ENCODE peak calls at places on chromosomes 16 and 17, in nine cellular contexts. One of them, this sample, is unnamed.

GRCh38 chr16:86980644-86981043 is 336.5 kb downstream of the C16orf95 start:
- DNase-seq in cardiac fibroblast: no peak
- DNase-seq in fibroblast of mammary gland: no peak
- DNase-seq in aorta: peak; percentile 58
- DNase-seq in tibial artery: no peak
- DNase-seq in psoas muscle: no peak
- DNase-seq in AG04449: no peak
- DNase-seq in SJCRH30: no peak
- DNase-seq in GM12865: no peak
- DNase-seq in this sample: no peak

GRCh38 chr17:1055751-1056645 is 59.1 kb downstream of the TIMM22 start:
- DNase-seq in cardiac fibroblast: peak; percentile 71
- DNase-seq in SJCRH30: peak; percentile 80
- DNase-seq in GM12865: peak; percentile 52
- DNase-seq in psoas muscle: peak; percentile 83
- DNase-seq in aorta: peak; percentile 84
- DNase-seq in tibial artery: no peak
- DNase-seq in AG04449: no peak
- DNase-seq in fibroblast of mammary gland: peak; percentile 62
- DNase-seq in this sample: peak; percentile 30

GRCh38 chr17:63476857-63477470 is at the start of gene ACE:
- DNase-seq in cardiac fibroblast: no peak
- DNase-seq in AG04449: no peak
- DNase-seq in fibroblast of mammary gland: no peak
- DNase-seq in tibial artery: no peak
- DNase-seq in aorta: no peak
- DNase-seq in SJCRH30: peak; percentile 72
- DNase-seq in GM12865: peak; percentile 57
- DNase-seq in psoas muscle: no peak
- DNase-seq in this sample: peak; percentile 44

GRCh38 chr17:1643293-1643998 is 2.1 kb downstream of the SCARF1 start:
- DNase-seq in tibial artery: no peak
- DNase-seq in psoas muscle: peak; percentile 67
- DNase-seq in fibroblast of mammary gland: no peak
- DNase-seq in cardiac fibroblast: no peak
- DNase-seq in SJCRH30: no peak
- DNase-seq in GM12865: peak; percentile 71
- DNase-seq in aorta: peak; percentile 82
- DNase-seq in AG04449: no peak
- DNase-seq in this sample: no peak

GRCh38 chr16:9113707-9114106 is 22.3 kb downstream of the HAPSTR1 start:
- DNase-seq in tibial artery: no peak
- DNase-seq in AG04449: no peak
- DNase-seq in cardiac fibroblast: no peak
- DNase-seq in fibroblast of mammary gland: no peak
- DNase-seq in SJCRH30: no peak
- DNase-seq in aorta: no peak
- DNase-seq in GM12865: no peak
- DNase-seq in psoas muscle: no peak
- DNase-seq in this sample: peak; percentile 54

GRCh38 chr17:78993241-78993956 is 13.7 kb upstream of the LGALS3BP start:
- DNase-seq in fibroblast of mammary gland: peak; percentile 54
- DNase-seq in AG04449: no peak
- DNase-seq in SJCRH30: peak; percentile 65
- DNase-seq in psoas muscle: no peak
- DNase-seq in aorta: peak; percentile 85
- DNase-seq in cardiac fibroblast: peak; percentile 65
- DNase-seq in GM12865: peak; percentile 39
- DNase-seq in tibial artery: peak; percentile 71
- DNase-seq in this sample: no peak

GRCh38 chr17:82882715-82883446 is 43.1 kb upstream of the ZNF750 start:
- DNase-seq in fibroblast of mammary gland: no peak
- DNase-seq in GM12865: no peak
- DNase-seq in cardiac fibroblast: no peak
- DNase-seq in AG04449: no peak
- DNase-seq in aorta: no peak
- DNase-seq in tibial artery: no peak
- DNase-seq in SJCRH30: no peak
- DNase-seq in psoas muscle: no peak
- DNase-seq in this sample: peak; percentile 73

GRCh38 chr17:17533901-17534441 is 37.8 kb upstream of the RASD1 start:
- DNase-seq in aorta: no peak
- DNase-seq in psoas muscle: no peak
- DNase-seq in fibroblast of mammary gland: no peak
- DNase-seq in GM12865: no peak
- DNase-seq in cardiac fibroblast: no peak
- DNase-seq in AG04449: no peak
- DNase-seq in SJCRH30: no peak
- DNase-seq in tibial artery: no peak
- DNase-seq in this sample: no peak

GRCh38 chr16:67241008-67241900 is 6.0 kb downstream of the FHOD1 start:
- DNase-seq in tibial artery: peak; percentile 87
- DNase-seq in psoas muscle: peak; percentile 95
- DNase-seq in GM12865: no peak
- DNase-seq in SJCRH30: peak; percentile 59
- DNase-seq in aorta: peak; percentile 87
- DNase-seq in cardiac fibroblast: peak; percentile 83
- DNase-seq in AG04449: peak; percentile 62
- DNase-seq in fibroblast of mammary gland: peak; percentile 93
- DNase-seq in this sample: no peak

GRCh38 chr17:68035131-68035522 is 408 bp upstream of the KPNA2 start:
- DNase-seq in psoas muscle: peak; percentile 96
- DNase-seq in AG04449: no peak
- DNase-seq in fibroblast of mammary gland: no peak
- DNase-seq in tibial artery: peak; percentile 96
- DNase-seq in cardiac fibroblast: no peak
- DNase-seq in GM12865: no peak
- DNase-seq in SJCRH30: peak; percentile 94
- DNase-seq in aorta: peak; percentile 97
- DNase-seq in this sample: no peak

GRCh38 chr17:57557793-57558681 is 187.1 kb downstream of the CCDC182 start:
- DNase-seq in cardiac fibroblast: peak; percentile 78
- DNase-seq in GM12865: no peak
- DNase-seq in psoas muscle: no peak
- DNase-seq in tibial artery: no peak
- DNase-seq in SJCRH30: no peak
- DNase-seq in aorta: no peak
- DNase-seq in AG04449: peak; percentile 21
- DNase-seq in fibroblast of mammary gland: no peak
- DNase-seq in this sample: no peak

GRCh38 chr16:17416461-17417221 is 54.1 kb downstream of the XYLT1 start:
- DNase-seq in tibial artery: no peak
- DNase-seq in fibroblast of mammary gland: peak; percentile 67
- DNase-seq in cardiac fibroblast: peak; percentile 26
- DNase-seq in GM12865: peak; percentile 91
- DNase-seq in AG04449: no peak
- DNase-seq in aorta: no peak
- DNase-seq in psoas muscle: no peak
- DNase-seq in SJCRH30: no peak
- DNase-seq in this sample: no peak

GRCh38 chr16:54817940-54818574 is 112.6 kb upstream of the IRX5 start:
- DNase-seq in AG04449: no peak
- DNase-seq in GM12865: no peak
- DNase-seq in psoas muscle: no peak
- DNase-seq in tibial artery: no peak
- DNase-seq in cardiac fibroblast: no peak
- DNase-seq in SJCRH30: no peak
- DNase-seq in aorta: no peak
- DNase-seq in fibroblast of mammary gland: no peak
- DNase-seq in this sample: no peak

GRCh38 chr17:34135841-34136240 is 119.2 kb upstream of the CCL2 start:
- DNase-seq in cardiac fibroblast: no peak
- DNase-seq in aorta: no peak
- DNase-seq in fibroblast of mammary gland: no peak
- DNase-seq in tibial artery: no peak
- DNase-seq in SJCRH30: no peak
- DNase-seq in AG04449: no peak
- DNase-seq in psoas muscle: no peak
- DNase-seq in GM12865: no peak
- DNase-seq in this sample: no peak

GRCh38 chr17:32568673-32569072 is 81.9 kb downstream of the CDK5R1 start:
- DNase-seq in GM12865: no peak
- DNase-seq in tibial artery: no peak
- DNase-seq in aorta: no peak
- DNase-seq in fibroblast of mammary gland: no peak
- DNase-seq in AG04449: no peak
- DNase-seq in cardiac fibroblast: no peak
- DNase-seq in SJCRH30: no peak
- DNase-seq in psoas muscle: no peak
- DNase-seq in this sample: no peak

GRCh38 chr17:81400154-81400938 is 5.1 kb downstream of the BAHCC1 start:
- DNase-seq in psoas muscle: peak; percentile 84
- DNase-seq in fibroblast of mammary gland: no peak
- DNase-seq in tibial artery: no peak
- DNase-seq in GM12865: no peak
- DNase-seq in aorta: no peak
- DNase-seq in SJCRH30: no peak
- DNase-seq in cardiac fibroblast: peak; percentile 71
- DNase-seq in AG04449: no peak
- DNase-seq in this sample: no peak

GRCh38 chr17:62760059-62760887 is 47.8 kb downstream of the MARCHF10 start:
- DNase-seq in aorta: no peak
- DNase-seq in SJCRH30: no peak
- DNase-seq in AG04449: peak; percentile 36
- DNase-seq in psoas muscle: no peak
- DNase-seq in fibroblast of mammary gland: peak; percentile 66
- DNase-seq in GM12865: no peak
- DNase-seq in tibial artery: no peak
- DNase-seq in cardiac fibroblast: peak; percentile 78
- DNase-seq in this sample: no peak

GRCh38 chr16:78310990-78311561 is 211.6 kb downstream of the WWOX start:
- DNase-seq in fibroblast of mammary gland: no peak
- DNase-seq in cardiac fibroblast: no peak
- DNase-seq in SJCRH30: no peak
- DNase-seq in AG04449: no peak
- DNase-seq in GM12865: no peak
- DNase-seq in psoas muscle: no peak
- DNase-seq in tibial artery: no peak
- DNase-seq in aorta: no peak
- DNase-seq in this sample: peak; percentile 80
- H3K4me3 ChIP-seq in fibroblast of mammary gland: no peak overlapping the region
- H3K4me3 ChIP-seq in cardiac fibroblast: no peak overlapping the region
- H3K4me3 ChIP-seq in SJCRH30: no peak overlapping the region
- H3K4me3 ChIP-seq in AG04449: no peak overlapping the region
- H3K4me3 ChIP-seq in GM12865: no peak overlapping the region
- H3K4me3 ChIP-seq in psoas muscle: no peak overlapping the region
- H3K4me3 ChIP-seq in tibial artery: no peak overlapping the region
- H3K4me3 ChIP-seq in aorta: no peak overlapping the region
- H3K4me3 ChIP-seq in this sample: no peak overlapping the region

DNA sequence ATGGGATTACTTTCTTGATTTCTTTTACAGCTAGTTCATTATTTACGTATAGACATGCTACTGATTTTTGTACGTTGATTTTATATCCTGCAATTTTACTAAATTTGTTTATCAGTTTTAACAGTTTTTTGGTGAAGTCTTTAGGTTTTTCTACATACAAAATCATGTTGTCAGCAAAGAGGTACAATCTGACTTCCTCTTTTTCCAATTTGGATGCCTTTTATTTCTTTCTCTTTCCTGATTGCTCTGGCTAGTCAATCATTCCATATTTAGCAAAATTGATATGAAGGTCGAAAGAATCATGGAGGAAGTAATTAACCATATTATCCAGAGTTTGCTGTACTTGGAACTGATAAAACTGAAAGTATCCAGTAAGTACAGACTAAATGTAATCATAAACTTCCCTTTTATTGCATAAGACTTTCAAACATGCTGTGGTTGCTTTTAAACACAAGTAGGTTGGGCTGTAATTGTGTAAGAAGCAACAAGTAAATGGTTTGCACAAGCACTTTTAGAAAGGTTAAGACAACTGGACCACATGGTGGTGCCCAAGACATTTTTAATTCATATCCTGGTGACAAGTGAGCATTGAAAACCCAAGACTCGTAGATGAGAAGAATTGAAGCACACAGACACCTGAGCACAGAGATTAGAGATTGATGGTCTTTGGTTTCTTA is 8.4 kb downstream of the GDE1 start:
- DNase-seq in SJCRH30: no peak
- DNase-seq in fibroblast of mammary gland: no peak
- DNase-seq in aorta: no peak
- DNase-seq in cardiac fibroblast: peak; percentile 10
- DNase-seq in AG04449: no peak
- DNase-seq in psoas muscle: no peak
- DNase-seq in GM12865: no peak
- DNase-seq in tibial artery: no peak
- DNase-seq in this sample: no peak
- H3K4me3 ChIP-seq in SJCRH30: no peak overlapping the region
- H3K4me3 ChIP-seq in fibroblast of mammary gland: no peak overlapping the region
- H3K4me3 ChIP-seq in aorta: no peak overlapping the region
- H3K4me3 ChIP-seq in cardiac fibroblast: no peak overlapping the region
- H3K4me3 ChIP-seq in AG04449: no peak overlapping the region
- H3K4me3 ChIP-seq in psoas muscle: no peak overlapping the region
- H3K4me3 ChIP-seq in GM12865: no peak overlapping the region
- H3K4me3 ChIP-seq in tibial artery: no peak overlapping the region
- H3K4me3 ChIP-seq in this sample: no peak overlapping the region

GRCh38 chr17:31003225-31003866 is 32.5 kb downstream of the RNF135 start:
- DNase-seq in AG04449: no peak
- DNase-seq in tibial artery: no peak
- DNase-seq in fibroblast of mammary gland: no peak
- DNase-seq in SJCRH30: no peak
- DNase-seq in psoas muscle: no peak
- DNase-seq in GM12865: no peak
- DNase-seq in aorta: no peak
- DNase-seq in cardiac fibroblast: no peak
- DNase-seq in this sample: no peak

GRCh38 chr17:31013844-31014243 is 43.0 kb downstream of the RNF135 start:
- DNase-seq in SJCRH30: no peak
- DNase-seq in cardiac fibroblast: no peak
- DNase-seq in GM12865: no peak
- DNase-seq in tibial artery: no peak
- DNase-seq in AG04449: no peak
- DNase-seq in psoas muscle: no peak
- DNase-seq in aorta: no peak
- DNase-seq in fibroblast of mammary gland: no peak
- DNase-seq in this sample: no peak

GRCh38 chr17:31004160-31004559 is 33.3 kb downstream of the RNF135 start:
- DNase-seq in fibroblast of mammary gland: no peak
- DNase-seq in GM12865: no peak
- DNase-seq in cardiac fibroblast: no peak
- DNase-seq in aorta: no peak
- DNase-seq in tibial artery: no peak
- DNase-seq in SJCRH30: no peak
- DNase-seq in AG04449: no peak
- DNase-seq in psoas muscle: no peak
- DNase-seq in this sample: no peak

GRCh38 chr17:31007695-31008373 is 37.0 kb downstream of the RNF135 start:
- DNase-seq in tibial artery: no peak
- DNase-seq in SJCRH30: no peak
- DNase-seq in GM12865: no peak
- DNase-seq in fibroblast of mammary gland: no peak
- DNase-seq in psoas muscle: no peak
- DNase-seq in cardiac fibroblast: no peak
- DNase-seq in aorta: no peak
- DNase-seq in AG04449: no peak
- DNase-seq in this sample: no peak

GRCh38 chr17:31008374-31009035 is 37.7 kb downstream of the RNF135 start:
- DNase-seq in cardiac fibroblast: peak; percentile 67
- DNase-seq in aorta: peak; percentile 85
- DNase-seq in AG04449: no peak
- DNase-seq in tibial artery: peak; percentile 79
- DNase-seq in psoas muscle: peak; percentile 68
- DNase-seq in SJCRH30: no peak
- DNase-seq in GM12865: peak; percentile 70
- DNase-seq in fibroblast of mammary gland: peak; percentile 59
- DNase-seq in this sample: no peak
- H3K4me3 ChIP-seq in cardiac fibroblast: peak overlapping the region; percentile 45
- H3K4me3 ChIP-seq in aorta: peak overlapping the region; percentile 35
- H3K4me3 ChIP-seq in AG04449: peak overlapping the region; percentile 49
- H3K4me3 ChIP-seq in tibial artery: peak overlapping the region; percentile 83
- H3K4me3 ChIP-seq in psoas muscle: peak overlapping the region; percentile 66
- H3K4me3 ChIP-seq in SJCRH30: no peak overlapping the region
- H3K4me3 ChIP-seq in GM12865: peak overlapping the region; percentile 65
- H3K4me3 ChIP-seq in fibroblast of mammary gland: peak overlapping the region; percentile 61
- H3K4me3 ChIP-seq in this sample: no peak overlapping the region

GRCh38 chr16:52545544-52546262 is 1.2 kb downstream of the TOX3 start:
- DNase-seq in tibial artery: no peak
- DNase-seq in aorta: no peak
- DNase-seq in AG04449: no peak
- DNase-seq in SJCRH30: peak; percentile 47
- DNase-seq in psoas muscle: no peak
- DNase-seq in GM12865: no peak
- DNase-seq in fibroblast of mammary gland: no peak
- DNase-seq in cardiac fibroblast: no peak
- DNase-seq in this sample: no peak
- H3K4me3 ChIP-seq in tibial artery: no peak overlapping the region
- H3K4me3 ChIP-seq in aorta: peak overlapping the region; percentile 53
- H3K4me3 ChIP-seq in AG04449: no peak overlapping the region
- H3K4me3 ChIP-seq in SJCRH30: peak overlapping the region; percentile 93
- H3K4me3 ChIP-seq in psoas muscle: peak overlapping the region; percentile 44
- H3K4me3 ChIP-seq in GM12865: no peak overlapping the region
- H3K4me3 ChIP-seq in fibroblast of mammary gland: no peak overlapping the region
- H3K4me3 ChIP-seq in cardiac fibroblast: no peak overlapping the region
- H3K4me3 ChIP-seq in this sample: no peak overlapping the region

This sample was measured in Jurkat, Clone E6-1.